ENCODE peak calls at places on chromosomes 6 and 20, in four cellular contexts. One of them, this sample, is unnamed.

GRCh38 chr6:132820629-132821381 is 6.4 kb downstream of the RPS12 start:
- DNase-seq in COR-L47: no peak
- DNase-seq in stimulated activated CD8-positive, alpha-beta memory T cell treated with anti-CD3 and anti-CD28 coated beads, Interleukin-4, amount 100 ng/mL, for 48 hours: peak
- DNase-seq in GM03348: no peak
- DNase-seq in this sample: peak

GRCh38 chr6:105087571-105088211 is 92.1 kb downstream of the POPDC3 start:
- DNase-seq in GM03348: peak
- DNase-seq in COR-L47: peak
- DNase-seq in stimulated activated CD8-positive, alpha-beta memory T cell treated with anti-CD3 and anti-CD28 coated beads, Interleukin-4, amount 100 ng/mL, for 48 hours: no peak
- DNase-seq in this sample: peak

GRCh38 chr6:149701699-149702098 is 16.2 kb downstream of the LATS1 start:
- DNase-seq in GM03348: peak
- DNase-seq in COR-L47: no peak
- DNase-seq in stimulated activated CD8-positive, alpha-beta memory T cell treated with anti-CD3 and anti-CD28 coated beads, Interleukin-4, amount 100 ng/mL, for 48 hours: no peak
- DNase-seq in this sample: no peak

GRCh38 chr20:63708301-63709148 is 686 bp downstream of the ZGPAT start:
- DNase-seq in GM03348: peak
- DNase-seq in stimulated activated CD8-positive, alpha-beta memory T cell treated with anti-CD3 and anti-CD28 coated beads, Interleukin-4, amount 100 ng/mL, for 48 hours: peak
- DNase-seq in COR-L47: no peak
- DNase-seq in this sample: no peak

GRCh38 chr6:68710916-68711315 is 75.8 kb downstream of the ADGRB3 start:
- DNase-seq in GM03348: no peak
- DNase-seq in COR-L47: no peak
- DNase-seq in stimulated activated CD8-positive, alpha-beta memory T cell treated with anti-CD3 and anti-CD28 coated beads, Interleukin-4, amount 100 ng/mL, for 48 hours: no peak
- DNase-seq in this sample: no peak

GRCh38 chr20:59611286-59611685 is 6.9 kb downstream of the PHACTR3 start:
- DNase-seq in COR-L47: no peak
- DNase-seq in GM03348: no peak
- DNase-seq in stimulated activated CD8-positive, alpha-beta memory T cell treated with anti-CD3 and anti-CD28 coated beads, Interleukin-4, amount 100 ng/mL, for 48 hours: no peak
- DNase-seq in this sample: no peak

GRCh38 chr6:131135244-131136020 is at the start of gene AKAP7:
- DNase-seq in stimulated activated CD8-positive, alpha-beta memory T cell treated with anti-CD3 and anti-CD28 coated beads, Interleukin-4, amount 100 ng/mL, for 48 hours: peak
- DNase-seq in COR-L47: no peak
- DNase-seq in GM03348: peak
- DNase-seq in this sample: peak

GRCh38 chr6:37284781-37285180 is 26.8 kb upstream of the TMEM217 start:
- DNase-seq in COR-L47: no peak
- DNase-seq in GM03348: no peak
- DNase-seq in stimulated activated CD8-positive, alpha-beta memory T cell treated with anti-CD3 and anti-CD28 coated beads, Interleukin-4, amount 100 ng/mL, for 48 hours: no peak
- DNase-seq in this sample: no peak

GRCh38 chr20:58684291-58684690 is 8.3 kb upstream of the NPEPL1 start:
- DNase-seq in stimulated activated CD8-positive, alpha-beta memory T cell treated with anti-CD3 and anti-CD28 coated beads, Interleukin-4, amount 100 ng/mL, for 48 hours: no peak
- DNase-seq in COR-L47: no peak
- DNase-seq in GM03348: no peak
- DNase-seq in this sample: no peak

GRCh38 chr20:44646641-44647274 is 4.7 kb downstream of the ADA start:
- DNase-seq in GM03348: peak
- DNase-seq in stimulated activated CD8-positive, alpha-beta memory T cell treated with anti-CD3 and anti-CD28 coated beads, Interleukin-4, amount 100 ng/mL, for 48 hours: no peak
- DNase-seq in COR-L47: no peak
- DNase-seq in this sample: no peak

GRCh38 chr6:28635547-28636158 is 110.0 kb downstream of the GPX5 start:
- DNase-seq in COR-L47: no peak
- DNase-seq in stimulated activated CD8-positive, alpha-beta memory T cell treated with anti-CD3 and anti-CD28 coated beads, Interleukin-4, amount 100 ng/mL, for 48 hours: no peak
- DNase-seq in GM03348: no peak
- DNase-seq in this sample: no peak

GRCh38 chr6:149045404-149045803 is 272.1 kb upstream of the TAB2 start:
- DNase-seq in COR-L47: no peak
- DNase-seq in GM03348: no peak
- DNase-seq in stimulated activated CD8-positive, alpha-beta memory T cell treated with anti-CD3 and anti-CD28 coated beads, Interleukin-4, amount 100 ng/mL, for 48 hours: no peak
- DNase-seq in this sample: peak

GRCh38 chr6:7267521-7268091 is 45.4 kb downstream of the SSR1 start:
- DNase-seq in stimulated activated CD8-positive, alpha-beta memory T cell treated with anti-CD3 and anti-CD28 coated beads, Interleukin-4, amount 100 ng/mL, for 48 hours: peak
- DNase-seq in COR-L47: peak
- DNase-seq in GM03348: peak
- DNase-seq in this sample: peak

GRCh38 chr6:16320533-16321340 is 82.3 kb downstream of the GMPR start:
- DNase-seq in GM03348: peak
- DNase-seq in COR-L47: no peak
- DNase-seq in stimulated activated CD8-positive, alpha-beta memory T cell treated with anti-CD3 and anti-CD28 coated beads, Interleukin-4, amount 100 ng/mL, for 48 hours: no peak
- DNase-seq in this sample: no peak

GRCh38 chr6:38510205-38510604 is 129.5 kb downstream of the BTBD9 start:
- DNase-seq in stimulated activated CD8-positive, alpha-beta memory T cell treated with anti-CD3 and anti-CD28 coated beads, Interleukin-4, amount 100 ng/mL, for 48 hours: no peak
- DNase-seq in COR-L47: no peak
- DNase-seq in GM03348: no peak
- DNase-seq in this sample: no peak

This sample was measured in HepG2.